ENCODE peak calls at places on chromosomes 16 and 17, in seven cellular contexts. W is IMR-90, S is endodermal cell, U is body of pancreas, B is MM.1S, O is heart right ventricle, C is GM23338. Q is an unnamed sample.

GRCh38 chr16:66984902-66985311 is 3.5 kb upstream of the CES4A start:
- DNase-seq in O (no peak), C (no peak), U (no peak), B (no peak), S (no peak), W (no peak), Q (no peak)

GRCh38 chr17:78437508-78438169 is 59.2 kb downstream of the PGS1 start:
- DNase-seq in S (no peak), B (no peak), O (no peak), W (no peak), U (no peak), C (no peak), Q (no peak)

GRCh38 chr16:72910371-72910770 is 137.6 kb downstream of the ZFHX3 start:
- DNase-seq in W (no peak), C (no peak), U (no peak), B (no peak), O (no peak), S (no peak), Q (no peak)

GRCh38 chr17:75036643-75037268 is 10.0 kb downstream of the ATP5PD start:
- DNase-seq in W (peak; percentile 77), B (no peak), S (peak; percentile 79), O (peak; percentile 86), C (peak; percentile 72), U (peak; percentile 78), Q (no peak)

GRCh38 chr16:65201446-65202010 is 79.7 kb upstream of the CDH11 start:
- DNase-seq in S (no peak), O (no peak), C (no peak), W (peak; percentile 19), B (peak; percentile 63), U (no peak), Q (peak; percentile 36)

GRCh38 chr17:9677932-9678331 is 32.6 kb downstream of the USP43 start:
- DNase-seq in B (no peak), C (no peak), O (no peak), S (peak; percentile 41), W (no peak), U (no peak), Q (no peak)

GRCh38 chr16:28543072-28543471 is 4.3 kb upstream of the NUPR1 start:
- DNase-seq in B (no peak), O (no peak), C (no peak), U (peak; percentile 72), W (no peak), S (no peak), Q (no peak)

GRCh38 chr17:16106161-16106891 is 106.7 kb downstream of the TTC19 start:
- DNase-seq in C (no peak), S (no peak), U (no peak), W (peak; percentile 79), O (no peak), B (no peak), Q (no peak)

GRCh38 chr17:19716108-19717030 is at the start of gene SLC47A2:
- DNase-seq in O (no peak), C (no peak), B (no peak), U (no peak), S (peak; percentile 66), W (no peak), Q (no peak)

GRCh38 chr17:76500745-76501017 is 542 bp downstream of the RHBDF2 start:
- DNase-seq in S (no peak), W (no peak), U (no peak), O (no peak), B (no peak), C (no peak), Q (peak; percentile 8)

GRCh38 chr17:17913695-17914332 is 58.4 kb downstream of the TOM1L2 start:
- DNase-seq in S (peak; percentile 95), C (no peak), U (peak; percentile 56), B (peak; percentile 82), O (peak; percentile 50), W (peak; percentile 90), Q (peak; percentile 98)

GRCh38 chr17:57534863-57535651 is 210.0 kb downstream of the CCDC182 start:
- DNase-seq in B (no peak), U (peak; percentile 14), O (no peak), S (no peak), C (no peak), W (no peak), Q (peak; percentile 94)

GRCh38 chr17:30922235-30922993 is 669 bp downstream of the ADAP2 start:
- DNase-seq in C (peak; percentile 66), W (no peak), B (no peak), U (peak; percentile 15), S (peak; percentile 78), O (peak; percentile 23), Q (peak; percentile 15)

GRCh38 chr17:8126306-8127066 is 2.6 kb upstream of the HES7 start:
- DNase-seq in B (peak; percentile 55), S (peak; percentile 89), W (peak; percentile 52), U (no peak), C (peak; percentile 69), O (peak; percentile 63), Q (peak; percentile 53)

GRCh38 chr16:49434733-49435132 is 61.1 kb downstream of the C16orf78 start:
- DNase-seq in W (no peak), O (no peak), U (no peak), C (no peak), S (no peak), B (no peak), Q (no peak)

GRCh38 chr17:50280801-50281441 is 6.7 kb downstream of the TMEM92 start:
- DNase-seq in B (no peak), C (no peak), W (no peak), U (no peak), O (no peak), S (peak; percentile 39), Q (no peak)

GRCh38 chr17:50278526-50279180 is 4.4 kb downstream of the TMEM92 start:
- DNase-seq in W (no peak), O (no peak), C (no peak), S (no peak), U (no peak), B (no peak), Q (no peak)

GRCh38 chr17:50279639-50280038 is 5.4 kb downstream of the TMEM92 start:
- DNase-seq in S (no peak), O (no peak), U (no peak), B (no peak), W (no peak), C (no peak), Q (no peak)

GRCh38 chr17:50279181-50279526 is 4.9 kb downstream of the TMEM92 start:
- DNase-seq in O (no peak), B (no peak), C (no peak), U (no peak), S (peak; percentile 44), W (peak; percentile 38), Q (no peak)

GRCh38 chr17:50280068-50280467 is 5.8 kb downstream of the TMEM92 start:
- DNase-seq in C (peak; percentile 53), W (no peak), O (no peak), S (peak; percentile 75), B (no peak), U (no peak), Q (no peak)
- H3K36me3 ChIP-seq in C (no peaks in the 10 kb centered on the region), W (peaks cover 29% of the 10 kb centered on the region), O (no peaks in the 10 kb centered on the region), S (no peaks in the 10 kb centered on the region), B (no peaks in the 10 kb centered on the region), U (no peaks in the 10 kb centered on the region), Q (no peaks in the 10 kb centered on the region)

GRCh38 chr16:19432429-19432828 is 14.7 kb downstream of the TMC5 start:
- DNase-seq in B (no peak), O (no peak), C (peak; percentile 51), S (no peak), W (no peak), U (peak; percentile 86), Q (no peak)

GRCh38 chr16:19430345-19430744 is 12.7 kb downstream of the TMC5 start:
- DNase-seq in W (no peak), U (no peak), B (no peak), C (no peak), O (no peak), S (no peak), Q (no peak)

GRCh38 chr16:19429271-19429670 is 11.6 kb downstream of the TMC5 start:
- DNase-seq in O (no peak), W (no peak), B (no peak), U (peak; percentile 80), C (no peak), S (no peak), Q (no peak)

GRCh38 chr16:19434584-19434983 is 16.9 kb downstream of the TMC5 start:
- DNase-seq in W (no peak), O (no peak), C (no peak), U (no peak), B (no peak), S (no peak), Q (no peak)

DNA sequence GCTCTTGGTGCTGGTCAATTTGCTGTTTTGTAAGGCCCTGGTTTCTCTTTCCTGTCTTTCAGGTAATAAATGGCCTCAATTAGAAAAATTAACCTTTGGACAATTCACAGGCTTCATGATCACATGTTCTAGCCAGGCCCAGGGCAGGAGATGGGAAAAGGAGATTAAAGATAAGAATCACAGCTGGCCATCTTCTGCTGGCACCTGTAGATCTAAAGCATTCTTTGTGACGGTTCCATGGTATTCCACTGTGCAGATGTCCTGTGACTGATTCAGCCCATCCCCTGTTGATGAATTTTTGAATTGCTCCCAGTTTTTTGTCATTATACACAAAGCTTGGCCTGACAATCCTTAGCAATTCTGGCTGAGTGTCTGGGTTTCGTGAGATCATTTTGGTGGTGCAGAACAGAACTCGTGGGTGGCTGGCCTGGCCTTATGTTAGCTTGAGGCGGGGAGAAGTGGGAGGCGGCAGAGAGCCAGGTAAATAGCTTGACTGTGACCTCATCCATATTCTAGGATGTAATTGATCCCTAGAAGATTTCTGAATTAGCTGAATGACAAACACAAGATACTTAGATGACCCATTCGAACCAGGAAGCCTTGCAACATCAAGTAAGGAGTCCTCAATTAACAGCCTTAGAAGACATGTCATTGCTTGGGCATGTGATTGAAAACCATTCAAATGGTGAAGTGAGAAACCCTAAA is 14.1 kb downstream of the TMC5 start:
- DNase-seq in C (no peak), S (no peak), W (no peak), B (no peak), O (no peak), U (no peak), Q (no peak)
- H3K27ac ChIP-seq in C (no peak overlapping the region), S (no peak overlapping the region), W (no peak overlapping the region), B (no peak overlapping the region), O (no peak overlapping the region), U (peak overlapping the region; percentile 41), Q (no peak overlapping the region)

GRCh38 chr16:8900343-8900742 is 18.2 kb downstream of the LITAFD start:
- DNase-seq in S (no peak), U (no peak), O (no peak), W (no peak), C (no peak), B (no peak), Q (no peak)
- H3K36me3 ChIP-seq in S (peaks cover 91% of the 10 kb centered on the region), U (peaks cover 72% of the 10 kb centered on the region), O (peaks cover 100% of the 10 kb centered on the region), W (peaks cover 62% of the 10 kb centered on the region), C (peaks cover 74% of the 10 kb centered on the region), B (peaks cover 42% of the 10 kb centered on the region), Q (peaks cover 95% of the 10 kb centered on the region)

GRCh38 chr16:11639008-11639562 is 29.2 kb upstream of the SNN start:
- DNase-seq in S (no peak), O (no peak), U (no peak), C (no peak), W (no peak), B (no peak), Q (no peak)

GRCh38 chr16:11636172-11636721 is 32.0 kb upstream of the SNN start:
- DNase-seq in U (peak; percentile 89), O (no peak), C (peak; percentile 98), S (peak; percentile 89), W (no peak), B (no peak), Q (no peak)

GRCh38 chr16:11637320-11637719 is 30.9 kb upstream of the SNN start:
- DNase-seq in U (no peak), B (no peak), S (no peak), O (no peak), C (no peak), W (no peak), Q (no peak)

GRCh38 chr16:11635679-11636171 is 32.5 kb upstream of the SNN start:
- DNase-seq in W (no peak), O (no peak), S (peak; percentile 55), C (no peak), B (no peak), U (no peak), Q (no peak)

GRCh38 chr16:11639925-11640899 is 28.0 kb upstream of the SNN start:
- DNase-seq in S (peak; percentile 77), W (peak; percentile 100), C (peak; percentile 81), B (no peak), O (peak; percentile 79), U (peak; percentile 95), Q (peak; percentile 32)
- H3K27ac ChIP-seq in S (peak overlapping the region; percentile 1), W (peak overlapping the region; percentile 84), C (no peak overlapping the region), B (no peak overlapping the region), O (peak overlapping the region; percentile 86), U (peak overlapping the region; percentile 67), Q (no peak overlapping the region)